ENCODE peak calls at places on chromosome 22, in five cellular contexts. One of them, this sample, is unnamed.

GRCh38 chr22:49710746-49711145 is 116.9 kb downstream of the BRD1 start:
- DNase-seq in cardiac fibroblast: no peak
- DNase-seq in right atrium auricular region: no peak
- DNase-seq in brain microvascular endothelial cell: no peak
- DNase-seq in GM10248: no peak
- DNase-seq in this sample: no peak

GRCh38 chr22:40482391-40482790 is 112.0 kb downstream of the SGSM3 start:
- DNase-seq in cardiac fibroblast: no peak
- DNase-seq in right atrium auricular region: no peak
- DNase-seq in GM10248: no peak
- DNase-seq in brain microvascular endothelial cell: no peak
- DNase-seq in this sample: peak

GRCh38 chr22:30206964-30207363 is 39.6 kb downstream of the LIF start:
- DNase-seq in right atrium auricular region: no peak
- DNase-seq in cardiac fibroblast: peak
- DNase-seq in GM10248: no peak
- DNase-seq in brain microvascular endothelial cell: peak
- DNase-seq in this sample: peak

GRCh38 chr22:30290679-30291333 is 1.5 kb upstream of the CASTOR1 start:
- DNase-seq in GM10248: no peak
- DNase-seq in brain microvascular endothelial cell: peak
- DNase-seq in right atrium auricular region: peak
- DNase-seq in cardiac fibroblast: peak
- DNase-seq in this sample: peak

GRCh38 chr22:43887391-43887790 is 4.4 kb downstream of the PNPLA5 start:
- DNase-seq in brain microvascular endothelial cell: no peak
- DNase-seq in GM10248: no peak
- DNase-seq in right atrium auricular region: no peak
- DNase-seq in cardiac fibroblast: no peak
- DNase-seq in this sample: no peak

GRCh38 chr22:22710719-22711531 is 66.5 kb downstream of the GGTLC2 start:
- DNase-seq in cardiac fibroblast: peak
- DNase-seq in brain microvascular endothelial cell: peak
- DNase-seq in GM10248: peak
- DNase-seq in right atrium auricular region: peak
- DNase-seq in this sample: peak

GRCh38 chr22:49979587-49980264 is 19.2 kb downstream of the PIM3 start:
- DNase-seq in GM10248: no peak
- DNase-seq in right atrium auricular region: no peak
- DNase-seq in cardiac fibroblast: peak
- DNase-seq in brain microvascular endothelial cell: peak
- DNase-seq in this sample: peak

GRCh38 chr22:33918676-33919590 is 1.3 kb downstream of the LARGE1 start:
- DNase-seq in right atrium auricular region: no peak
- DNase-seq in cardiac fibroblast: peak
- DNase-seq in GM10248: no peak
- DNase-seq in brain microvascular endothelial cell: no peak
- DNase-seq in this sample: peak

GRCh38 chr22:44351037-44351436 is 38.3 kb upstream of the SHISAL1 start:
- DNase-seq in right atrium auricular region: no peak
- DNase-seq in GM10248: no peak
- DNase-seq in cardiac fibroblast: no peak
- DNase-seq in brain microvascular endothelial cell: no peak
- DNase-seq in this sample: no peak

GRCh38 chr22:31038686-31039085 is 42.4 kb upstream of the SMTN start:
- DNase-seq in brain microvascular endothelial cell: no peak
- DNase-seq in cardiac fibroblast: no peak
- DNase-seq in GM10248: no peak
- DNase-seq in right atrium auricular region: no peak
- DNase-seq in this sample: no peak

GRCh38 chr22:24706050-24706449 is 68.5 kb downstream of the PIWIL3 start:
- DNase-seq in right atrium auricular region: no peak
- DNase-seq in cardiac fibroblast: no peak
- DNase-seq in brain microvascular endothelial cell: peak
- DNase-seq in GM10248: no peak
- DNase-seq in this sample: no peak

GRCh38 chr22:22201185-22201924 is 43.2 kb upstream of the VPREB1 start:
- DNase-seq in cardiac fibroblast: peak
- DNase-seq in brain microvascular endothelial cell: no peak
- DNase-seq in GM10248: peak
- DNase-seq in right atrium auricular region: no peak
- DNase-seq in this sample: no peak

GRCh38 chr22:26162961-26163360 is 6.3 kb upstream of the SEZ6L start:
- DNase-seq in brain microvascular endothelial cell: no peak
- DNase-seq in GM10248: no peak
- DNase-seq in cardiac fibroblast: no peak
- DNase-seq in right atrium auricular region: no peak
- DNase-seq in this sample: no peak

GRCh38 chr22:41537203-41537602 is 7.1 kb downstream of the POLR3H start:
- DNase-seq in right atrium auricular region: no peak
- DNase-seq in GM10248: no peak
- DNase-seq in cardiac fibroblast: no peak
- DNase-seq in brain microvascular endothelial cell: no peak
- DNase-seq in this sample: no peak

GRCh38 chr22:41531736-41532477 is 12.4 kb downstream of the POLR3H start:
- DNase-seq in brain microvascular endothelial cell: no peak
- DNase-seq in right atrium auricular region: no peak
- DNase-seq in cardiac fibroblast: no peak
- DNase-seq in GM10248: no peak
- DNase-seq in this sample: no peak

GRCh38 chr22:41532908-41533825 is 11.1 kb downstream of the POLR3H start:
- DNase-seq in GM10248: peak
- DNase-seq in brain microvascular endothelial cell: peak
- DNase-seq in right atrium auricular region: peak
- DNase-seq in cardiac fibroblast: peak
- DNase-seq in this sample: peak

GRCh38 chr22:41534219-41534618 is 10.1 kb downstream of the POLR3H start:
- DNase-seq in cardiac fibroblast: no peak
- DNase-seq in GM10248: no peak
- DNase-seq in right atrium auricular region: no peak
- DNase-seq in brain microvascular endothelial cell: no peak
- DNase-seq in this sample: no peak

DNA sequence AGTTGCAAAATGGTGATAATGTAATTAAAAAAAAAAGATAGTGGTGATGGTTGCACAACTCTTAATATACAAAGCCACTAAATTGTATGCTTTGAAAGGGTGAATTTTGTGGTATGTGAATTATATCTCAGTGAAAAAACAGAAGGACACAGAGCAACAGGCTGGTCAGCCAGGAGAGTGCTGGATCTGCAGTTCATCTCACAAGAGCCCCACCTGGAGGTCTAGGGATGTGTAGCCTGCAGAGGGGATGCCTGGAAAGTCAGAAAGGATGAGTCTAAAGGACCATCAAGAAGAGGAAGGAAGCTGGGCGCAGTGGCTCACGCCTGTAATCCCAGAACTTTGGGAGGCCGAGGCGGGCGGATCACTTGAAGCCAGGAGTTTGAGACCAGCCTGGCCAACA is 9.0 kb downstream of the POLR3H start:
- DNase-seq in cardiac fibroblast: peak
- DNase-seq in right atrium auricular region: no peak
- DNase-seq in brain microvascular endothelial cell: no peak
- DNase-seq in GM10248: no peak
- DNase-seq in this sample: no peak
- TF ChIP-seq CTCF in cardiac fibroblast: peak
- TF ChIP-seq CTCF in right atrium auricular region: no peak
- TF ChIP-seq CTCF in brain microvascular endothelial cell: peak
- TF ChIP-seq CTCF in GM10248: peak
- TF ChIP-seq CTCF in this sample: peak

GRCh38 chr22:39317084-39317755 is 2.2 kb downstream of the RPL3 start:
- DNase-seq in cardiac fibroblast: peak
- DNase-seq in brain microvascular endothelial cell: no peak
- DNase-seq in right atrium auricular region: no peak
- DNase-seq in GM10248: no peak
- DNase-seq in this sample: no peak

GRCh38 chr22:39317756-39318506 is 1.5 kb downstream of the RPL3 start:
- DNase-seq in GM10248: no peak
- DNase-seq in brain microvascular endothelial cell: peak
- DNase-seq in right atrium auricular region: no peak
- DNase-seq in cardiac fibroblast: peak
- DNase-seq in this sample: peak

GRCh38 chr22:39316440-39317083 is 2.9 kb downstream of the RPL3 start:
- DNase-seq in cardiac fibroblast: peak
- DNase-seq in brain microvascular endothelial cell: peak
- DNase-seq in right atrium auricular region: peak
- DNase-seq in GM10248: peak
- DNase-seq in this sample: peak

GRCh38 chr22:39318507-39319283 is 728 bp downstream of the RPL3 start:
- DNase-seq in brain microvascular endothelial cell: peak
- DNase-seq in GM10248: no peak
- DNase-seq in right atrium auricular region: no peak
- DNase-seq in cardiac fibroblast: no peak
- DNase-seq in this sample: peak

GRCh38 chr22:39319284-39320170 is at the start of gene RPL3:
- DNase-seq in right atrium auricular region: peak
- DNase-seq in brain microvascular endothelial cell: peak
- DNase-seq in GM10248: peak
- DNase-seq in cardiac fibroblast: peak
- DNase-seq in this sample: peak
- TF ChIP-seq CTCF in right atrium auricular region: no peak
- TF ChIP-seq CTCF in brain microvascular endothelial cell: no peak
- TF ChIP-seq CTCF in GM10248: no peak
- TF ChIP-seq CTCF in cardiac fibroblast: peak
- TF ChIP-seq CTCF in this sample: no peak

GRCh38 chr22:19942886-19943664 is 1.5 kb upstream of the TXNRD2 start:
- DNase-seq in GM10248: peak
- DNase-seq in cardiac fibroblast: peak
- DNase-seq in brain microvascular endothelial cell: peak
- DNase-seq in right atrium auricular region: no peak
- DNase-seq in this sample: peak

GRCh38 chr22:19942071-19942885 is 660 bp upstream of the TXNRD2 start:
- DNase-seq in GM10248: peak
- DNase-seq in right atrium auricular region: no peak
- DNase-seq in brain microvascular endothelial cell: peak
- DNase-seq in cardiac fibroblast: peak
- DNase-seq in this sample: peak

GRCh38 chr22:19951351-19951750 is 9.7 kb upstream of the TXNRD2 start:
- DNase-seq in right atrium auricular region: no peak
- DNase-seq in GM10248: no peak
- DNase-seq in brain microvascular endothelial cell: no peak
- DNase-seq in cardiac fibroblast: no peak
- DNase-seq in this sample: no peak

GRCh38 chr22:19943665-19944026 is 2.0 kb upstream of the TXNRD2 start:
- DNase-seq in cardiac fibroblast: peak
- DNase-seq in GM10248: peak
- DNase-seq in brain microvascular endothelial cell: peak
- DNase-seq in right atrium auricular region: no peak
- DNase-seq in this sample: peak

DNA sequence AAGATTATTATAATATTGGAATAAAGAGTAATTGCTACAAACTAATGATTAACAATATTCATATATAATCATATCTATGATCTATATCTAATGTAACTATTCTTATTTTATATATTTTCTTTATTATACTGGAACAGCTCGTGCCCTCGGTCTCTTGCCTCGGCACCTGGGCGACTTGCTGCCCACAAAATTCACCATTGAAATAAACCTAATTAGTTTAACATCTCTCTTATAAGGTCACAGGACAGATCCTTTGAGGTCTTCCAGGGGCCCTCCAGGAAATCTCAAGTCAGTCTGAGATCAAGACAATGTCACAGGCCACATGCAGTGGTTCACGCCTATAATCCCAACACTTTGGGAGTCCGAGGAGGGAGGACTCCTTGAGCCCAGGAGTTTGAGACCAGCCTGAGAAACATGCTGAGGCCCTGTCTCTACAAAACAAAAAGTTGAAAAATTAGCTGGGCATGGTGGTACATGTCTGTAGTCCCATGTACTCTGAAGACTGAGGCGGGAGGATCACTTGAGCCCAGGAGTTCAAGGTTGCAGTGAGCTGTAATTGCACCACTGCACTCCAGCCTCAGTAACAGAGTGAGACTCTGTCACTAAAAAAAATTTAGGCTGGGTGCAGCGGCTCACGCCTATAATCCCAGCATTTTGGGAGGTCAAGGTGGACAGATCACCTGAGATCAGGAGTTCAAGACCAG is 6.6 kb upstream of the TXNRD2 start:
- DNase-seq in brain microvascular endothelial cell: no peak
- DNase-seq in cardiac fibroblast: no peak
- DNase-seq in GM10248: no peak
- DNase-seq in right atrium auricular region: no peak
- DNase-seq in this sample: no peak
- TF ChIP-seq CTCF in brain microvascular endothelial cell: no peak
- TF ChIP-seq CTCF in cardiac fibroblast: no peak
- TF ChIP-seq CTCF in GM10248: no peak
- TF ChIP-seq CTCF in right atrium auricular region: no peak
- TF ChIP-seq CTCF in this sample: no peak

GRCh38 chr22:36904260-36904659 is 9.2 kb upstream of the CSF2RB start:
- DNase-seq in cardiac fibroblast: no peak
- DNase-seq in right atrium auricular region: no peak
- DNase-seq in brain microvascular endothelial cell: no peak
- DNase-seq in GM10248: no peak
- DNase-seq in this sample: no peak
- TF ChIP-seq CTCF in cardiac fibroblast: no peak
- TF ChIP-seq CTCF in right atrium auricular region: no peak
- TF ChIP-seq CTCF in brain microvascular endothelial cell: peak
- TF ChIP-seq CTCF in GM10248: no peak
- TF ChIP-seq CTCF in this sample: no peak